ENCODE peak calls at places on chromosomes 4 and X, in six cellular contexts. P is K562, J is PC-3, O is fibroblast of lung, U is neural progenitor cell, R is HCT116. L is an unnamed sample.
A peak's percentile ranks its signal among the peaks of the same experiment; 100 is the strongest.

GRCh38 chr4:9971711-9972110 is 49.6 kb downstream of the SLC2A9 start:
- DNase-seq in P (no peak), J (no peak), O (no peak), U (no peak), R (no peak), L (no peak)

GRCh38 chr4:112910109-112910736 is 139.2 kb upstream of the ANK2 start:
- DNase-seq in P (no peak), J (peak; percentile 9), O (peak; percentile 68), U (peak; percentile 11), R (no peak), L (no peak)

GRCh38 chr4:1413687-1414479 is 7.6 kb upstream of the NKX1-1 start:
- DNase-seq in P (peak; percentile 38), J (no peak), O (no peak), U (no peak), R (no peak), L (no peak)

GRCh38 chr4:88439161-88439760 is 17.7 kb upstream of the HERC5 start:
- DNase-seq in P (no peak), J (no peak), O (no peak), U (no peak), R (no peak), L (no peak)

GRCh38 chrX:112367065-112367464 is 284.5 kb upstream of the TRPC5 start:
- DNase-seq in P (no peak), J (no peak), O (no peak), U (no peak), R (no peak), L (no peak)

GRCh38 chr4:145736241-145736831 is 56.4 kb downstream of the C4orf51 start:
- DNase-seq in P (no peak), J (peak; percentile 47), O (peak; percentile 65), U (no peak), R (no peak), L (peak; percentile 72)

GRCh38 chrX:48897157-48897620 is 379 bp downstream of the TIMM17B start:
- DNase-seq in P (peak; percentile 78), J (peak; percentile 78), O (peak; percentile 72), U (peak; percentile 92), R (peak; percentile 70), L (peak; percentile 76)

GRCh38 chr4:37002625-37003024 is 241.9 kb upstream of the NWD2 start:
- DNase-seq in P (peak; percentile 12), J (no peak), O (no peak), U (no peak), R (no peak), L (no peak)

GRCh38 chr4:185134176-185134869 is 8.7 kb upstream of the SLC25A4 start:
- DNase-seq in P (peak; percentile 49), J (peak; percentile 69), O (peak; percentile 33), U (peak; percentile 67), R (peak; percentile 59), L (peak; percentile 56)

GRCh38 chr4:41509411-41510008 is 28.4 kb upstream of the LIMCH1 start:
- DNase-seq in P (no peak), J (no peak), O (peak; percentile 13), U (no peak), R (no peak), L (peak; percentile 22)

GRCh38 chr4:30903493-30903892 is 183.3 kb downstream of the PCDH7 start:
- DNase-seq in P (no peak), J (peak; percentile 12), O (peak; percentile 58), U (no peak), R (no peak), L (no peak)

GRCh38 chr4:33060873-33061542 is 2340.8 kb downstream of the PCDH7 start:
- DNase-seq in P (no peak), J (peak; percentile 69), O (peak; percentile 39), U (peak; percentile 84), R (peak; percentile 68), L (no peak)

GRCh38 chrX:65690057-65690855 is 22.8 kb downstream of the MSN start:
- DNase-seq in P (no peak), J (peak; percentile 60), O (peak; percentile 86), U (no peak), R (no peak), L (no peak)

DNA sequence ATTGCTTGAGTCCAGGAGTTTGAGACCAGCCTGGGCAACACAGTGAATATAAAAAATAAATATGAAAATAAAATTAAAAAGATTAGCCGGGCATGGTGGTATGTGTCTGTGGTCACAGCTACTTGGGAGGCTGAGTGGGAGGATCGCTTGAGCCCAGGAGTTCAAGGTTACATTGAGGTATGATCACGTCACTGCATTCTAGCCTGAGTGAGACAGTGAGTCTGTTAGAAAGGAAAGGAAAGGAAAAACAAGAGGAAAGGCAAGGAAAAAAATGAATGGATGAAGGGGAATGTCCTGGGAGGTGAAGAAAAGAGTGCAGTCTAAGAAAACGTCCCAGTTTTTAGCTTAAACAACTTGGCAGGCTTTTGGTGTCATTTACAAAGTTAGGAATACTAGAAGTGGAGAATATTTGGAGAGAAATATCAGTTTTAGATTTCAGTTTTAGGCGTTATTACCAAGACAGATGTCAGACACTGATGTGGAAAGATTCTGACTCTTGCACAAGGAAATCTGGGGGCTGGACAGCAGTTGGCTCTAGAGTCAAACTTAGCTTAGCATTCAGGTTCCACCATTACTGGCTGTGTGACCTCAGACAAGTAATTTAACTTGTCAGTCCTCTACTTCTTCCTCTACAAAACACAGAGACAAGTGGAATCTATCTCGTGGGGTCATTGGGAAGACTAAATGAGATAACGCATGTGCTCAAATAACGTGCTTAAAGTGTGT is 139.0 kb downstream of the TSPAN5 start:
- DNase-seq in P (no peak), J (no peak), O (peak; percentile 96), U (no peak), R (no peak), L (no peak)
- H3K4me1 ChIP-seq in P (peaks cover 31% of the 10 kb centered on the region), J (peaks cover 55% of the 10 kb centered on the region), O (peaks cover 38% of the 10 kb centered on the region), U (peaks cover 30% of the 10 kb centered on the region), R (peaks cover 96% of the 10 kb centered on the region), L (peaks cover 69% of the 10 kb centered on the region)

DNA sequence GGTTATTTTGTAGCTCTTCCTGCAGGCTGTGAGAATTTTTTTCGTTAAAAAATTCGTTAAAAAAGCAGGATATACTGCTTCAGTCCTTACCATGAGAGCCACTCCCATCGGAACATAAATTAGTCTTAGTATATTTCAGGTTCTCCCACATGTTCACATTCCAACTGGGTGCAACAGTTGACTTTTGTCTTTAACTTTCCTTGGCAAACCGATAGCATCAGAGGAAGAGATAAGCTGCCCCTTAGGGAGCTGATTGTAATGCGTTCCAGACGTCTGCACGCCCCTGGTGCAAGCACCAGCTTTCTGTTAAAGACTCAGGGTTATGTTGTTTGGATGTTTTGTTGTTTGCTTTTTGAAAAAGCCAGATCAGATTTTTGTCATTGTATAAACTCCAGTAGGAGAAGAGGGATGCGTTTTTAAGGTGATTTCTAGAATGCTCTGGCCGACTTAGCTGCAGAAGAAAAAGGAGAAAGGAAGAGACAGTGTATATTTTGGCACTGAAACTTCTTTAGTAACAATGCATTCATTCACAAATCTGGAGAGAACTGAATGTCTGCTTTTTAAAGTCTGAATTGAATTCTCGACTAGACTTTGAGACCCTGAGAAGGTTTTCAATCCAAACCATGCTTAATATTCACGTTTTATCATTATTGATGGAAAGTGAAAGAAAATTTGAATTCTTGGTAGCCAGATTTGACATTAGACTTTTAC is 160.9 kb downstream of the CBR4 start:
- DNase-seq in P (no peak), J (no peak), O (peak; percentile 71), U (peak; percentile 74), R (no peak), L (peak; percentile 71)
- H3K9ac ChIP-seq in P (no peak overlapping the region), J (no peak overlapping the region), O (no peak overlapping the region), U (no peak overlapping the region), R (no peak overlapping the region), L (peak overlapping the region; percentile 7)

GRCh38 chr4:80202784-80203553 is 5.7 kb downstream of the PRDM8 start:
- DNase-seq in P (no peak), J (no peak), O (peak; percentile 54), U (peak; percentile 77), R (no peak), L (peak; percentile 37)
- TF ChIP-seq EZH2 in P (no peak), J (no peak), O (no peak), U (peak; percentile 95), R (no peak), L (peak; percentile 44)

GRCh38 chrX:40146471-40147398 is 49.0 kb upstream of the BCOR start:
- DNase-seq in P (no peak), J (peak; percentile 24), O (peak; percentile 67), U (peak; percentile 93), R (no peak), L (no peak)
- H3K4me1 ChIP-seq in P (peaks cover 41% of the 10 kb centered on the region), J (peaks cover 31% of the 10 kb centered on the region), O (no peaks in the 10 kb centered on the region), U (peaks cover 57% of the 10 kb centered on the region), R (peaks cover 77% of the 10 kb centered on the region), L (peaks cover 24% of the 10 kb centered on the region)

GRCh38 chr4:100188829-100189228 is 1.4 kb downstream of the DDIT4L start:
- DNase-seq in P (no peak), J (no peak), O (no peak), U (no peak), R (no peak), L (no peak)

GRCh38 chr4:100189820-100190642 is at the start of gene DDIT4L:
- DNase-seq in P (peak; percentile 19), J (no peak), O (peak; percentile 35), U (peak; percentile 77), R (peak; percentile 15), L (peak; percentile 42)

GRCh38 chr4:100187781-100188180 is 2.5 kb downstream of the DDIT4L start:
- DNase-seq in P (no peak), J (no peak), O (no peak), U (no peak), R (no peak), L (no peak)

GRCh38 chr4:100190643-100191600 is 654 bp upstream of the DDIT4L start:
- DNase-seq in P (no peak), J (no peak), O (peak; percentile 30), U (peak; percentile 59), R (no peak), L (peak; percentile 39)
- H3K9ac ChIP-seq in P (no peak overlapping the region), J (no peak overlapping the region), O (peak overlapping the region; percentile 32), U (no peak overlapping the region), R (no peak overlapping the region), L (no peak overlapping the region)

DNA sequence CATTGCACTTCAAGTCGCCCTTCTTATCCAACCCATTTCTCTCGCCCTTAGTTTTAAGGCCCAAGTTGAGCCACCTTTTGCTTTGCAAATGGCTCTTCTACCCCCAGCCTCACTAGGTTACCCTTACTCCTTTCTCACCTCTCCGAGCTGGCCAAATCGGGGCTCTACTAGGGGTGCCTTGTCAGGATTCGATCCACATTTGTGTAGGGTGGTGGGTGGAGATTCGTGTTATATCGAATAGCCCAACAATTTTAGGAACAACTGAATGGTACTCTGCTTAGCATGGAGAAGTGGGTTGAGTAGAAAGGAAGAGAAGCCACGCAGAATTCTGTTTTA is 3.5 kb downstream of the SLIT2 start:
- DNase-seq in P (no peak), J (no peak), O (no peak), U (no peak), R (no peak), L (peak; percentile 40)
- TF ChIP-seq EZH2 in P (no peak), J (no peak), O (no peak), U (peak; percentile 35), R (no peak), L (no peak)

GRCh38 chrX:154544885-154545284 is 1.8 kb downstream of the G6PD start:
- DNase-seq in P (no peak), J (no peak), O (no peak), U (no peak), R (no peak), L (no peak)
- H3K4me1 ChIP-seq in P (peaks cover 45% of the 10 kb centered on the region), J (peaks cover 59% of the 10 kb centered on the region), O (peaks cover 11% of the 10 kb centered on the region), U (no peaks in the 10 kb centered on the region), R (peaks cover 34% of the 10 kb centered on the region), L (peaks cover 31% of the 10 kb centered on the region)